ENCODE peak calls at places on chromosome 19, in six cellular contexts. P, T, S, E, O and Y are unnamed samples.
A peak's percentile ranks its signal among the peaks of the same experiment; 100 is the strongest.

GRCh38 chr19:10289167-10289835 is 451 bp upstream of the ICAM5 start:
- DNase-seq in E (peak; percentile 87), T (peak; percentile 100), S (peak; percentile 61), P (no peak), O (peak; percentile 76), Y (peak; percentile 61)

GRCh38 chr19:56725829-56726424 is 54.4 kb upstream of the ZNF835 start:
- DNase-seq in E (no peak), T (peak; percentile 43), S (no peak), O (no peak), P (no peak), Y (no peak)

GRCh38 chr19:17232258-17232657 is 6.2 kb downstream of the OCEL1 start:
- DNase-seq in T (no peak), O (no peak), S (no peak), P (no peak), E (no peak), Y (no peak)

GRCh38 chr19:48713041-48713863 is 6.3 kb downstream of the MAMSTR start:
- DNase-seq in E (peak; percentile 66), T (no peak), O (no peak), P (no peak), S (no peak), Y (peak; percentile 64)

GRCh38 chr19:1854032-1854541 is 5.8 kb upstream of the REXO1 start:
- DNase-seq in E (no peak), T (peak; percentile 26), S (no peak), P (peak; percentile 68), O (no peak), Y (no peak)

GRCh38 chr19:55498246-55498645 is 10.0 kb downstream of the SSC5D start:
- DNase-seq in O (no peak), S (no peak), E (no peak), P (no peak), T (no peak), Y (no peak)

GRCh38 chr19:53333071-53333465 is 481 bp upstream of the ZNF845 start:
- DNase-seq in P (peak; percentile 68), T (peak; percentile 83), S (no peak), E (peak; percentile 47), O (peak; percentile 39), Y (peak; percentile 77)

GRCh38 chr19:50909240-50910070 is 1.7 kb downstream of the KLK4 start:
- DNase-seq in P (no peak), S (peak; percentile 48), E (peak; percentile 72), O (peak; percentile 61), T (peak; percentile 28), Y (peak; percentile 81)

GRCh38 chr19:8498295-8498694 is 4.1 kb downstream of the PRAM1 start:
- DNase-seq in E (no peak), O (no peak), T (no peak), P (no peak), S (no peak), Y (no peak)